ENCODE peak calls at places on chromosomes 11 and 22, in seven cellular contexts. One of them, this sample, is unnamed.

GRCh38 chr11:72935705-72936104 is 121.5 kb downstream of the ATG16L2 start:
- DNase-seq in RWPE1: no peak
- DNase-seq in transverse colon: no peak
- DNase-seq in lower lobe of right lung: no peak
- DNase-seq in endothelial cell: no peak
- DNase-seq in kidney: no peak
- DNase-seq in AG09319: no peak
- DNase-seq in this sample: no peak

GRCh38 chr11:8206251-8207079 is 37.6 kb upstream of the RIC3 start:
- DNase-seq in lower lobe of right lung: no peak
- DNase-seq in AG09319: no peak
- DNase-seq in kidney: peak
- DNase-seq in transverse colon: no peak
- DNase-seq in RWPE1: no peak
- DNase-seq in endothelial cell: peak
- DNase-seq in this sample: no peak

GRCh38 chr11:55707029-55707428 is 45.0 kb downstream of the OR4C6 start:
- DNase-seq in endothelial cell: no peak
- DNase-seq in AG09319: no peak
- DNase-seq in RWPE1: peak
- DNase-seq in lower lobe of right lung: no peak
- DNase-seq in transverse colon: no peak
- DNase-seq in kidney: no peak
- DNase-seq in this sample: peak

GRCh38 chr11:70928854-70929598 is 323.4 kb downstream of the SHANK2 start:
- DNase-seq in kidney: peak
- DNase-seq in lower lobe of right lung: no peak
- DNase-seq in endothelial cell: no peak
- DNase-seq in RWPE1: no peak
- DNase-seq in AG09319: no peak
- DNase-seq in transverse colon: no peak
- DNase-seq in this sample: no peak

GRCh38 chr22:37635157-37635556 is 4.3 kb upstream of the SH3BP1 start:
- DNase-seq in AG09319: no peak
- DNase-seq in endothelial cell: no peak
- DNase-seq in kidney: no peak
- DNase-seq in RWPE1: no peak
- DNase-seq in transverse colon: no peak
- DNase-seq in lower lobe of right lung: no peak
- DNase-seq in this sample: no peak

GRCh38 chr11:116910378-116910777 is 73.0 kb upstream of the APOA1 start:
- DNase-seq in endothelial cell: no peak
- DNase-seq in kidney: no peak
- DNase-seq in transverse colon: no peak
- DNase-seq in lower lobe of right lung: no peak
- DNase-seq in AG09319: peak
- DNase-seq in RWPE1: no peak
- DNase-seq in this sample: no peak

GRCh38 chr11:89327885-89328284 is 150.2 kb downstream of the TYR start:
- DNase-seq in kidney: no peak
- DNase-seq in transverse colon: no peak
- DNase-seq in AG09319: no peak
- DNase-seq in lower lobe of right lung: no peak
- DNase-seq in endothelial cell: no peak
- DNase-seq in RWPE1: no peak
- DNase-seq in this sample: no peak

GRCh38 chr22:47563406-47564157 is 801.1 kb downstream of the TBC1D22A start:
- DNase-seq in kidney: no peak
- DNase-seq in endothelial cell: no peak
- DNase-seq in transverse colon: no peak
- DNase-seq in RWPE1: no peak
- DNase-seq in AG09319: no peak
- DNase-seq in lower lobe of right lung: no peak
- DNase-seq in this sample: no peak

GRCh38 chr11:57597461-57597892 is at the start of gene SERPING1:
- DNase-seq in transverse colon: peak
- DNase-seq in kidney: peak
- DNase-seq in RWPE1: no peak
- DNase-seq in AG09319: no peak
- DNase-seq in endothelial cell: no peak
- DNase-seq in lower lobe of right lung: peak
- DNase-seq in this sample: peak

GRCh38 chr11:7793233-7793632 is 3.5 kb downstream of the OR5P2 start:
- DNase-seq in endothelial cell: no peak
- DNase-seq in AG09319: no peak
- DNase-seq in kidney: no peak
- DNase-seq in lower lobe of right lung: no peak
- DNase-seq in transverse colon: no peak
- DNase-seq in RWPE1: no peak
- DNase-seq in this sample: no peak

GRCh38 chr22:25702571-25703167 is 39.3 kb upstream of the MYO18B start:
- DNase-seq in transverse colon: no peak
- DNase-seq in AG09319: no peak
- DNase-seq in lower lobe of right lung: no peak
- DNase-seq in endothelial cell: no peak
- DNase-seq in RWPE1: peak
- DNase-seq in kidney: no peak
- DNase-seq in this sample: no peak

GRCh38 chr11:62127941-62128770 is 4.3 kb downstream of the INCENP start:
- DNase-seq in endothelial cell: no peak
- DNase-seq in lower lobe of right lung: no peak
- DNase-seq in RWPE1: no peak
- DNase-seq in kidney: no peak
- DNase-seq in AG09319: no peak
- DNase-seq in transverse colon: no peak
- DNase-seq in this sample: no peak

GRCh38 chr22:24833881-24834495 is 28.0 kb downstream of the SGSM1 start:
- DNase-seq in AG09319: no peak
- DNase-seq in kidney: no peak
- DNase-seq in transverse colon: no peak
- DNase-seq in endothelial cell: no peak
- DNase-seq in lower lobe of right lung: no peak
- DNase-seq in RWPE1: no peak
- DNase-seq in this sample: no peak

GRCh38 chr11:48019230-48019584 is 38.8 kb downstream of the PTPRJ start:
- DNase-seq in transverse colon: no peak
- DNase-seq in kidney: no peak
- DNase-seq in AG09319: no peak
- DNase-seq in endothelial cell: no peak
- DNase-seq in RWPE1: no peak
- DNase-seq in lower lobe of right lung: no peak
- DNase-seq in this sample: no peak

GRCh38 chr11:12053606-12054361 is 45.4 kb upstream of the DKK3 start:
- DNase-seq in kidney: peak
- DNase-seq in AG09319: peak
- DNase-seq in transverse colon: no peak
- DNase-seq in endothelial cell: no peak
- DNase-seq in RWPE1: no peak
- DNase-seq in lower lobe of right lung: no peak
- DNase-seq in this sample: no peak

GRCh38 chr11:131829725-131830124 is 459.3 kb downstream of the NTM start:
- DNase-seq in AG09319: no peak
- DNase-seq in RWPE1: no peak
- DNase-seq in kidney: no peak
- DNase-seq in lower lobe of right lung: no peak
- DNase-seq in transverse colon: no peak
- DNase-seq in endothelial cell: no peak
- DNase-seq in this sample: no peak

GRCh38 chr11:16936643-16937042 is 77.6 kb downstream of the PLEKHA7 start:
- DNase-seq in lower lobe of right lung: no peak
- DNase-seq in endothelial cell: no peak
- DNase-seq in RWPE1: no peak
- DNase-seq in AG09319: no peak
- DNase-seq in transverse colon: no peak
- DNase-seq in kidney: no peak
- DNase-seq in this sample: no peak

GRCh38 chr11:498297-499181 is 8.5 kb downstream of the RNH1 start:
- DNase-seq in lower lobe of right lung: no peak
- DNase-seq in AG09319: no peak
- DNase-seq in transverse colon: no peak
- DNase-seq in endothelial cell: no peak
- DNase-seq in RWPE1: no peak
- DNase-seq in kidney: no peak
- DNase-seq in this sample: no peak

GRCh38 chr11:7030836-7031235 is 10.6 kb downstream of the NLRP14 start:
- DNase-seq in transverse colon: no peak
- DNase-seq in AG09319: no peak
- DNase-seq in endothelial cell: no peak
- DNase-seq in kidney: no peak
- DNase-seq in lower lobe of right lung: no peak
- DNase-seq in RWPE1: no peak
- DNase-seq in this sample: no peak

GRCh38 chr11:65404210-65404609 is 17.8 kb downstream of the FRMD8 start:
- DNase-seq in endothelial cell: no peak
- DNase-seq in kidney: peak
- DNase-seq in AG09319: no peak
- DNase-seq in RWPE1: no peak
- DNase-seq in transverse colon: no peak
- DNase-seq in lower lobe of right lung: no peak
- DNase-seq in this sample: no peak

GRCh38 chr11:1899686-1900085 is 8.0 kb upstream of the PRR33 start:
- DNase-seq in RWPE1: no peak
- DNase-seq in endothelial cell: no peak
- DNase-seq in transverse colon: no peak
- DNase-seq in lower lobe of right lung: no peak
- DNase-seq in AG09319: no peak
- DNase-seq in kidney: no peak
- DNase-seq in this sample: no peak

GRCh38 chr11:92632510-92632909 is 336.9 kb upstream of the MTNR1B start:
- DNase-seq in kidney: no peak
- DNase-seq in lower lobe of right lung: no peak
- DNase-seq in transverse colon: no peak
- DNase-seq in endothelial cell: no peak
- DNase-seq in AG09319: no peak
- DNase-seq in RWPE1: no peak
- DNase-seq in this sample: no peak

GRCh38 chr22:36185828-36186624 is 15.6 kb downstream of the APOL4 start:
- DNase-seq in transverse colon: no peak
- DNase-seq in RWPE1: no peak
- DNase-seq in endothelial cell: no peak
- DNase-seq in kidney: no peak
- DNase-seq in AG09319: no peak
- DNase-seq in lower lobe of right lung: no peak
- DNase-seq in this sample: no peak
- TF ChIP-seq CTCF in transverse colon: no peak
- TF ChIP-seq CTCF in RWPE1: no peak
- TF ChIP-seq CTCF in endothelial cell: no peak
- TF ChIP-seq CTCF in kidney: no peak
- TF ChIP-seq CTCF in AG09319: no peak
- TF ChIP-seq CTCF in lower lobe of right lung: no peak
- TF ChIP-seq CTCF in this sample: no peak

DNA sequence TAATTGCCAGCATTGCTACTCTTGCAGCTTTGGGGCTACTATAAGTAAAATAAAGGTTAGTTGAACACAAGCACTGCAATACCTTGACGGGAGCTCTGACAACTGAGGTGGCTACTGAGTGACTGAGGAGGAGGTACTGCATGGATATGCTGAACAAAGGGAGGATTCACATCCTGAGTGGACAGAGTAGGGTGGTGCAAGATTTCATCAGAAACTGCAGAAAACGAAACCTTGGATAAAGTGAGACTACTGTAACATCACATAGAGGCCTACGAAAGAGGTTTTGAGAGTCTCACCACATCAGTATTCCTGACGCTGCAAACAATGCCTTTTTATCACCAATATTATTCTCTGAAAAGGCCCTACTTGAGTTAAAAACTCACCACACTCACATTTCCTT is 3.8 kb upstream of the GPR83 start:
- DNase-seq in lower lobe of right lung: no peak
- DNase-seq in kidney: no peak
- DNase-seq in transverse colon: no peak
- DNase-seq in RWPE1: no peak
- DNase-seq in AG09319: no peak
- DNase-seq in endothelial cell: no peak
- DNase-seq in this sample: no peak
- TF ChIP-seq CTCF in lower lobe of right lung: no peak
- TF ChIP-seq CTCF in kidney: no peak
- TF ChIP-seq CTCF in transverse colon: no peak
- TF ChIP-seq CTCF in RWPE1: no peak
- TF ChIP-seq CTCF in AG09319: no peak
- TF ChIP-seq CTCF in endothelial cell: no peak
- TF ChIP-seq CTCF in this sample: no peak

DNA sequence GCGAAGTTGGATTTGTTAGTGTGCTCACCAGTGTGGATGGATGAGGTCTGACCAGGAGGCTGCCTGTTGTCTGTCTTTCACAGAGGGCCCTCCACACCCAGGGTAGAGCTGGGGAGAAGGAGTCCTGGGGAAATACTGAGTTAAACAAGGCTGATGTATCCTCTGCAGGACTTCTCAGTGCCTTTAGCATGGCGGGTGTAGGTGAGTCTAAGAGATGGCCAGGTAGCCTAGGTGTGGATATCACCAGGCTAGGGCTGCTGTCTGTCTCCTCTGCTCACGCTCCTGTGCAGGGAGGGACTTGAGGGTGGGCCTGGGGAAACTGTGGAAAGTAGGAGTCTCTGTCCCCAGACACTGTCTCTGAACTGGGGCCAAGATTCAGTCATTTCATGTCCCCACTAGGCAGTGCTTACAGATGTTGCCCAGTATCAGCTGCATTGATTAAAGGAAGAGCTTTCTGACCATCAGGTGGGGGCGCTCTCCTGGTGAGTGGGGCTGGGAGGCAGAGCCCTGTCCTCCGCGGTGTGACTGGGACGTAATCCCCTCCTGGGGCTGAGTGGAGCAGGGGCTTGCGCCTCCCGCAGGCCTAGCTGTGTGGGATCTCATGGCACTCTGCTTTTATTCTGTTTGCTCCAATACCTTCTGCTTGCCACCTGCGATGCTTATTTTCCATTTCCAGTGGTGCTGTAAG is 35.5 kb upstream of the CCDC188 start:
- DNase-seq in RWPE1: no peak
- DNase-seq in endothelial cell: peak
- DNase-seq in lower lobe of right lung: no peak
- DNase-seq in AG09319: no peak
- DNase-seq in transverse colon: no peak
- DNase-seq in kidney: no peak
- DNase-seq in this sample: no peak
- TF ChIP-seq CTCF in RWPE1: no peak
- TF ChIP-seq CTCF in endothelial cell: no peak
- TF ChIP-seq CTCF in lower lobe of right lung: no peak
- TF ChIP-seq CTCF in AG09319: no peak
- TF ChIP-seq CTCF in transverse colon: no peak
- TF ChIP-seq CTCF in kidney: no peak
- TF ChIP-seq CTCF in this sample: no peak

DNA sequence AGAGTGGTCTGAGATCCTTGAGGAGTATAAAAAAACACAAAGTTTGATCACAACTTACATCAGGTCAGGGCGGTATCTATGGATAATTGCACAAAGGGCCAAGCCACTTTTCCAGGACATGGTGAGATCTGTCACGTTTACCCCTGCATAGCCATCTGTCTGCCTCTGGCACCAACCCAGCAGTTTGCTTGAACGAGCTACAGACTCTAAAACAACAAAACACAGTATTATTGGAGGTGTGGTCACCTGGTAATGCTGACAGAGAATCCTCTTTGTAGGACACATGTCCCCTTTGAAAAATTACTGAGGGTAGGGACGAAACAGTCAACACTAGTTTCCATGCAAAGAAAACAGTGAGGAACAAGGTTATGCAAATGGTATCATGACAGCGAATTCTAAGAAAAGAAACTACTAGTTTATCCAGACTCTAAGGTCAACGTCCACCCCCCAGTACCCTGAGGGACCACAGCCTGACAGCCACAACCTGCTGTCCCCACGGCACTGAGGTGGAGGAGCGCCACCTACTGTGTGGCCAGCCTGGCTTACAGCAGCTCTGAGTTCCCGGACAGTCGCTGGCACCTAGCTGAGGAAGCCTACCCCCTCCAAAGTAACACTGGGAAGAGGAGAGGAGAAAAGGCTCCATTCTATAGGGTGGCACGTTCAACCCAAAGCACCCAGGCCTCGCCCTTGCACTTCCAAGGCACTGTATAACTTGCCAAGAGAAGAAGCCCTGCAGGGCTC is 117.3 kb upstream of the BID start:
- DNase-seq in lower lobe of right lung: no peak
- DNase-seq in endothelial cell: peak
- DNase-seq in kidney: no peak
- DNase-seq in transverse colon: peak
- DNase-seq in RWPE1: no peak
- DNase-seq in AG09319: no peak
- DNase-seq in this sample: no peak
- TF ChIP-seq CTCF in lower lobe of right lung: peak
- TF ChIP-seq CTCF in endothelial cell: no peak
- TF ChIP-seq CTCF in kidney: peak
- TF ChIP-seq CTCF in transverse colon: peak
- TF ChIP-seq CTCF in RWPE1: peak
- TF ChIP-seq CTCF in AG09319: peak
- TF ChIP-seq CTCF in this sample: no peak